ENCODE peak calls at places on chromosomes 3 and 15, in four cellular contexts. L is HepG2, U is K562, G is HEK293T. V is an unnamed sample.

GRCh38 chr3:40016391-40016790 is 207.0 kb downstream of the MYRIP start:
- DNase-seq in G (no peak), U (no peak), L (no peak), V (peak)

GRCh38 chr3:130480736-130481135 is 36.2 kb upstream of the COL6A6 start:
- DNase-seq in G (peak), U (no peak), L (no peak), V (peak)

GRCh38 chr15:56528136-56528535 is 63.2 kb upstream of the MNS1 start:
- DNase-seq in G (no peak), U (no peak), L (no peak), V (no peak)

GRCh38 chr3:126848991-126849390 is 133.9 kb upstream of the PLXNA1 start:
- DNase-seq in U (no peak), L (no peak), G (no peak), V (no peak)

GRCh38 chr15:92848464-92848851 is 51.7 kb upstream of the CHD2 start:
- DNase-seq in L (no peak), U (no peak), G (no peak), V (no peak)

GRCh38 chr3:41991399-41991798 is 29.5 kb upstream of the ULK4 start:
- DNase-seq in G (no peak), U (no peak), L (no peak), V (no peak)

GRCh38 chr15:91694829-91695205 is 158.7 kb upstream of the SLCO3A1 start:
- DNase-seq in L (peak), U (no peak), G (no peak), V (no peak)

GRCh38 chr3:186411994-186412393 is 50.0 kb upstream of the DGKG start:
- DNase-seq in U (no peak), L (no peak), G (no peak), V (no peak)

GRCh38 chr3:147359177-147360062 is 46.9 kb downstream of the ZIC4 start:
- DNase-seq in U (no peak), G (no peak), L (no peak), V (peak)

GRCh38 chr15:101827257-101827656 is 15.3 kb downstream of the OR4F15 start:
- DNase-seq in L (no peak), G (no peak), U (no peak), V (no peak)

GRCh38 chr3:46213201-46213600 is 5.1 kb upstream of the CCR1 start:
- DNase-seq in U (no peak), L (no peak), G (no peak), V (no peak)

GRCh38 chr3:14258906-14259904 is 80.6 kb downstream of the LSM3 start:
- DNase-seq in U (no peak), L (no peak), G (no peak), V (no peak)

GRCh38 chr15:33874156-33874555 is 94.1 kb upstream of the CHRM5 start:
- DNase-seq in G (no peak), L (no peak), U (no peak), V (no peak)

GRCh38 chr3:23968467-23969184 is 23.5 kb downstream of the NR1D2 start:
- DNase-seq in U (no peak), G (no peak), L (no peak), V (no peak)

GRCh38 chr3:113167929-113168771 is 43.2 kb upstream of the BOC start:
- DNase-seq in L (no peak), U (no peak), G (peak), V (no peak)

GRCh38 chr3:4985330-4986174 is 6.3 kb downstream of the BHLHE40 start:
- DNase-seq in L (peak), G (no peak), U (no peak), V (no peak)

GRCh38 chr3:167228135-167228534 is 152.0 kb downstream of the ZBBX start:
- DNase-seq in U (no peak), G (no peak), L (no peak), V (no peak)

GRCh38 chr3:52880474-52880873 is 16.9 kb downstream of the STIMATE start:
- DNase-seq in G (no peak), U (no peak), L (no peak), V (no peak)

GRCh38 chr3:23442598-23443383 is 239.7 kb downstream of the UBE2E2 start:
- DNase-seq in U (no peak), L (no peak), G (no peak), V (no peak)

GRCh38 chr3:136207741-136208140 is 11.6 kb upstream of the MSL2 start:
- DNase-seq in G (no peak), U (no peak), L (no peak), V (no peak)
- TF ChIP-seq ELF4 in G (no peak), U (no peak), L (no peak), V (no peak)

GRCh38 chr3:192062186-192062585 is 601.2 kb downstream of the PYDC2 start:
- DNase-seq in G (no peak), U (no peak), L (no peak), V (no peak)

GRCh38 chr3:192064959-192065358 is 604.0 kb downstream of the PYDC2 start:
- DNase-seq in U (no peak), G (no peak), L (no peak), V (no peak)

GRCh38 chr3:192063570-192063969 is 602.6 kb downstream of the PYDC2 start:
- DNase-seq in L (no peak), G (no peak), U (no peak), V (peak)

GRCh38 chr3:192055946-192056345 is 595.0 kb downstream of the PYDC2 start:
- DNase-seq in L (no peak), U (no peak), G (no peak), V (no peak)

DNA sequence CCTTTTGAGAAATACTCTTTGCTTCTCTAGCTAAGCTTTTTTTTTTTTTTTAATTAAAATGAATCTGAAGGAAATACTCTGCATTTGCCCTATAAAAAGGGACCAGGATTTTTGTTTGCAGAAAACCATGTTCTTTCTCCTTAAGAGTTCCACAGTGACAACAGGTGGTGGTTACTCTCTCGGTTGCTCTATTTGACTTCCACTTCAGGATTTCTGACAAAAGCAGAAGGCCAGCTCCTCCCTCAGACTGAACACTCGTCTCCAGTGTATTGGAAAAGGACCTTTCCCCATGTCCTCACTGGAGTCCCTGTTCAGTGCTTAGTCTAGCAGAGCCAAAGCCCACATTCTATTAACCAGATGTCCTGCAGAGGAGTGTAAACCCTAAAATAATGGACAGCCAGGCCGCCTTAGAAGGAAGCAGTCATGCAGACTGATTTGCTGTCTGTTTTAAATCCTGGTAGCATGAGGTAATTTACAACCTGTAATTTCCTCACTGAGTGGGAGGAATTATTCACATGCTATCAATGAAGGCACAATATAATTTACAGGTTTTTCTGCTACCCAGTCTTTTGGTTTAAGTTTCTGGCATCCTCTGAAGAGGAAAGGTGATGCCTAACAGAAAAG is 599.3 kb downstream of the PYDC2 start:
- DNase-seq in L (no peak), G (no peak), U (no peak), V (no peak)
- TF ChIP-seq ELF4 in L (no peak), G (no peak), U (no peak), V (no peak)

GRCh38 chr3:117434881-117435412 is 725.4 kb downstream of the TUSC7 start:
- DNase-seq in G (no peak), U (no peak), L (no peak), V (no peak)

GRCh38 chr3:117439812-117440211 is 730.2 kb downstream of the TUSC7 start:
- DNase-seq in L (peak), U (no peak), G (no peak), V (no peak)

GRCh38 chr3:117433439-117433838 is 723.9 kb downstream of the TUSC7 start:
- DNase-seq in G (no peak), L (no peak), U (no peak), V (no peak)

GRCh38 chr3:117435481-117435880 is 725.9 kb downstream of the TUSC7 start:
- DNase-seq in L (no peak), G (no peak), U (no peak), V (no peak)
- TF ChIP-seq ELF4 in L (no peak), G (no peak), U (no peak), V (no peak)

GRCh38 chr15:85941186-85941855 is 138.3 kb upstream of the AGBL1 start:
- DNase-seq in G (peak), U (no peak), L (no peak), V (no peak)
- TF ChIP-seq ELF4 in G (no peak), U (no peak), L (no peak), V (no peak)

DNA sequence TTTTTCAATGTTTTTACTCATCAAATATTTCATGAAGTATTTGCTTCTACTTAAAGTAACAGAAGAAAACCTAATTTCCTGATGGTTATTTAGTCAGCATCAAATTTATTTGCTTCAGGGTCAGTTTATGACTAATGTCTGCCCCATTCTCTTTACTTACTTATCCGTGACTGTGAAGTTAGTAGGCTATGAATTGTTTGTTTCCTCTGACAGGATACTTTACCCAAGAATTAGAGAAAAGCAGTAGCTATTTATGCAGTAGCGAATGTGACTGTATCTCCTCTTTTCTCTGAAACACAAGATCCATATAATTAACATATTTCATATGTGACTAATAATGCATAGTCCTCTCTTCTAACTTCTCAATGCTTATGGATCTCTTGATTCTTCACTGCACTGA is 329.9 kb upstream of the ROBO1 start:
- DNase-seq in U (no peak), L (no peak), G (no peak), V (no peak)
- TF ChIP-seq ELF4 in U (no peak), L (no peak), G (no peak), V (no peak)

GRCh38 chr15:62119224-62119925 is 45.7 kb downstream of the C2CD4B start:
- DNase-seq in G (no peak), L (peak), U (no peak), V (no peak)
- TF ChIP-seq ELF4 in G (no peak), L (no peak), U (no peak), V (no peak)

GRCh38 chr15:48360841-48361240 is 29.6 kb downstream of the DUT start:
- DNase-seq in U (no peak), G (no peak), L (no peak), V (no peak)
- TF ChIP-seq ELF4 in U (no peak), G (no peak), L (no peak), V (no peak)